ENCODE peak calls at places on chromosome 19, in seven cellular contexts. One of them, this sample, is unnamed.

GRCh38 chr19:6322284-6322683 is 11.1 kb downstream of the ACER1 start:
- ATAC-seq in pancreas: no peak
- ATAC-seq in CD4-positive, alpha-beta T cell: no peak
- ATAC-seq in gastroesophageal sphincter: no peak
- ATAC-seq in sciatic nerve: no peak
- ATAC-seq in Right ventricle myocardium inferior: no peak
- ATAC-seq in stimulated activated naive CD8-positive, alpha-beta T cell treated with anti-CD3 and anti-CD28 coated beads, Interleukin-15, amount 100 ng/mL, for 72 hours: no peak
- ATAC-seq in this sample: no peak

GRCh38 chr19:9986787-9987281 is 23.5 kb downstream of the COL5A3 start:
- ATAC-seq in pancreas: peak
- ATAC-seq in CD4-positive, alpha-beta T cell: no peak
- ATAC-seq in gastroesophageal sphincter: peak
- ATAC-seq in sciatic nerve: peak
- ATAC-seq in Right ventricle myocardium inferior: peak
- ATAC-seq in stimulated activated naive CD8-positive, alpha-beta T cell treated with anti-CD3 and anti-CD28 coated beads, Interleukin-15, amount 100 ng/mL, for 72 hours: no peak
- ATAC-seq in this sample: no peak

GRCh38 chr19:6587093-6587820 is 3.7 kb downstream of the CD70 start:
- ATAC-seq in pancreas: peak
- ATAC-seq in CD4-positive, alpha-beta T cell: peak
- ATAC-seq in gastroesophageal sphincter: no peak
- ATAC-seq in sciatic nerve: peak
- ATAC-seq in Right ventricle myocardium inferior: no peak
- ATAC-seq in stimulated activated naive CD8-positive, alpha-beta T cell treated with anti-CD3 and anti-CD28 coated beads, Interleukin-15, amount 100 ng/mL, for 72 hours: peak
- ATAC-seq in this sample: peak

GRCh38 chr19:56995298-56995697 is 124.5 kb upstream of the USP29 start:
- ATAC-seq in pancreas: no peak
- ATAC-seq in CD4-positive, alpha-beta T cell: no peak
- ATAC-seq in gastroesophageal sphincter: no peak
- ATAC-seq in sciatic nerve: no peak
- ATAC-seq in Right ventricle myocardium inferior: no peak
- ATAC-seq in stimulated activated naive CD8-positive, alpha-beta T cell treated with anti-CD3 and anti-CD28 coated beads, Interleukin-15, amount 100 ng/mL, for 72 hours: no peak
- ATAC-seq in this sample: no peak

GRCh38 chr19:47444388-47444821 is 25.1 kb upstream of the MEIS3 start:
- ATAC-seq in pancreas: no peak
- ATAC-seq in CD4-positive, alpha-beta T cell: peak
- ATAC-seq in gastroesophageal sphincter: no peak
- ATAC-seq in sciatic nerve: no peak
- ATAC-seq in Right ventricle myocardium inferior: no peak
- ATAC-seq in stimulated activated naive CD8-positive, alpha-beta T cell treated with anti-CD3 and anti-CD28 coated beads, Interleukin-15, amount 100 ng/mL, for 72 hours: no peak
- ATAC-seq in this sample: peak

GRCh38 chr19:35828694-35829301 is 16.2 kb upstream of the PRODH2 start:
- ATAC-seq in pancreas: no peak
- ATAC-seq in CD4-positive, alpha-beta T cell: no peak
- ATAC-seq in gastroesophageal sphincter: peak
- ATAC-seq in sciatic nerve: peak
- ATAC-seq in Right ventricle myocardium inferior: peak
- ATAC-seq in stimulated activated naive CD8-positive, alpha-beta T cell treated with anti-CD3 and anti-CD28 coated beads, Interleukin-15, amount 100 ng/mL, for 72 hours: no peak
- ATAC-seq in this sample: peak

GRCh38 chr19:10124429-10124828 is 4.7 kb upstream of the EIF3G start:
- ATAC-seq in pancreas: no peak
- ATAC-seq in CD4-positive, alpha-beta T cell: no peak
- ATAC-seq in gastroesophageal sphincter: no peak
- ATAC-seq in sciatic nerve: no peak
- ATAC-seq in Right ventricle myocardium inferior: no peak
- ATAC-seq in stimulated activated naive CD8-positive, alpha-beta T cell treated with anti-CD3 and anti-CD28 coated beads, Interleukin-15, amount 100 ng/mL, for 72 hours: no peak
- ATAC-seq in this sample: no peak

GRCh38 chr19:38001158-38001781 is 94.3 kb downstream of the SIPA1L3 start:
- ATAC-seq in pancreas: no peak
- ATAC-seq in CD4-positive, alpha-beta T cell: no peak
- ATAC-seq in gastroesophageal sphincter: no peak
- ATAC-seq in sciatic nerve: no peak
- ATAC-seq in Right ventricle myocardium inferior: no peak
- ATAC-seq in stimulated activated naive CD8-positive, alpha-beta T cell treated with anti-CD3 and anti-CD28 coated beads, Interleukin-15, amount 100 ng/mL, for 72 hours: no peak
- ATAC-seq in this sample: no peak

GRCh38 chr19:49335071-49335783 is at the start of gene CD37:
- ATAC-seq in pancreas: no peak
- ATAC-seq in CD4-positive, alpha-beta T cell: peak
- ATAC-seq in gastroesophageal sphincter: no peak
- ATAC-seq in sciatic nerve: no peak
- ATAC-seq in Right ventricle myocardium inferior: no peak
- ATAC-seq in stimulated activated naive CD8-positive, alpha-beta T cell treated with anti-CD3 and anti-CD28 coated beads, Interleukin-15, amount 100 ng/mL, for 72 hours: peak
- ATAC-seq in this sample: peak

GRCh38 chr19:35095667-35096368 is 19.8 kb upstream of the FXYD3 start:
- ATAC-seq in pancreas: peak
- ATAC-seq in CD4-positive, alpha-beta T cell: no peak
- ATAC-seq in gastroesophageal sphincter: no peak
- ATAC-seq in sciatic nerve: no peak
- ATAC-seq in Right ventricle myocardium inferior: no peak
- ATAC-seq in stimulated activated naive CD8-positive, alpha-beta T cell treated with anti-CD3 and anti-CD28 coated beads, Interleukin-15, amount 100 ng/mL, for 72 hours: no peak
- ATAC-seq in this sample: no peak

GRCh38 chr19:11105014-11105636 is 15.9 kb downstream of the LDLR start:
- ATAC-seq in pancreas: peak
- ATAC-seq in CD4-positive, alpha-beta T cell: no peak
- ATAC-seq in gastroesophageal sphincter: no peak
- ATAC-seq in sciatic nerve: no peak
- ATAC-seq in Right ventricle myocardium inferior: no peak
- ATAC-seq in stimulated activated naive CD8-positive, alpha-beta T cell treated with anti-CD3 and anti-CD28 coated beads, Interleukin-15, amount 100 ng/mL, for 72 hours: no peak
- ATAC-seq in this sample: no peak

GRCh38 chr19:55675661-55676354 is 782 bp downstream of the EPN1 start:
- ATAC-seq in pancreas: no peak
- ATAC-seq in CD4-positive, alpha-beta T cell: no peak
- ATAC-seq in gastroesophageal sphincter: no peak
- ATAC-seq in sciatic nerve: no peak
- ATAC-seq in Right ventricle myocardium inferior: no peak
- ATAC-seq in stimulated activated naive CD8-positive, alpha-beta T cell treated with anti-CD3 and anti-CD28 coated beads, Interleukin-15, amount 100 ng/mL, for 72 hours: no peak
- ATAC-seq in this sample: no peak

GRCh38 chr19:43519436-43520088 is 7.4 kb downstream of the ETHE1 start:
- ATAC-seq in pancreas: peak
- ATAC-seq in CD4-positive, alpha-beta T cell: peak
- ATAC-seq in gastroesophageal sphincter: peak
- ATAC-seq in sciatic nerve: peak
- ATAC-seq in Right ventricle myocardium inferior: peak
- ATAC-seq in stimulated activated naive CD8-positive, alpha-beta T cell treated with anti-CD3 and anti-CD28 coated beads, Interleukin-15, amount 100 ng/mL, for 72 hours: peak
- ATAC-seq in this sample: peak

GRCh38 chr19:55452381-55453325 is 8.8 kb downstream of the ISOC2 start:
- ATAC-seq in pancreas: peak
- ATAC-seq in CD4-positive, alpha-beta T cell: peak
- ATAC-seq in gastroesophageal sphincter: peak
- ATAC-seq in sciatic nerve: peak
- ATAC-seq in Right ventricle myocardium inferior: peak
- ATAC-seq in stimulated activated naive CD8-positive, alpha-beta T cell treated with anti-CD3 and anti-CD28 coated beads, Interleukin-15, amount 100 ng/mL, for 72 hours: no peak
- ATAC-seq in this sample: peak

GRCh38 chr19:54606891-54607781 is 13.7 kb downstream of the LILRA1 start:
- ATAC-seq in pancreas: peak
- ATAC-seq in CD4-positive, alpha-beta T cell: no peak
- ATAC-seq in gastroesophageal sphincter: no peak
- ATAC-seq in sciatic nerve: no peak
- ATAC-seq in Right ventricle myocardium inferior: peak
- ATAC-seq in stimulated activated naive CD8-positive, alpha-beta T cell treated with anti-CD3 and anti-CD28 coated beads, Interleukin-15, amount 100 ng/mL, for 72 hours: no peak
- ATAC-seq in this sample: peak

This sample was measured in activated T-helper 17 cell treated with anti-CD3 and anti-CD28 coated beads, Interleukin-2, amount 50 U/mL, for 72 hours.